ENCODE peak calls at places on chromosomes 4 and X, in eight cellular contexts. Z is HepG2; B is K562; I is GM23338; H is sciatic nerve; K is left cardiac atrium; O is stimulated activated naive CD8-positive, alpha-beta T cell treated with anti-CD3 and anti-CD28 coated beads, Interleukin-15, amount 100 ng/mL, for 72 hours; R is left lung. M is an unnamed sample.

GRCh38 chrX:141341341-141341740 is 99.0 kb upstream of the SPANXC start:
- ATAC-seq in O (no peak), H (peak; percentile 45), K (peak; percentile 82), R (peak; percentile 77), I (no peak), B (no peak), Z (no peak), M (no peak)

GRCh38 chr4:2320746-2321145 is 58.8 kb upstream of the MXD4 start:
- ATAC-seq in I (no peak), H (no peak), B (no peak), R (no peak), Z (no peak), O (no peak), K (no peak), M (no peak)

GRCh38 chrX:119069128-119069527 is 3.7 kb upstream of the CT47C1 start:
- ATAC-seq in I (no peak), H (no peak), R (no peak), O (peak; percentile 85), Z (no peak), K (no peak), B (no peak), M (no peak)

GRCh38 chrX:42398967-42399631 is 378.9 kb downstream of the PPP1R2C start:
- ATAC-seq in I (no peak), K (no peak), Z (no peak), B (no peak), O (no peak), R (no peak), H (no peak), M (no peak)

GRCh38 chr4:184896868-184897715 is 71.3 kb upstream of the ACSL1 start:
- ATAC-seq in H (peak; percentile 56), R (peak; percentile 70), O (peak; percentile 79), K (peak; percentile 67), I (no peak), B (no peak), Z (peak; percentile 62), M (peak; percentile 21)

GRCh38 chr4:82951196-82951595 is 50.7 kb downstream of the THAP9 start:
- ATAC-seq in O (no peak), K (no peak), R (no peak), H (no peak), I (no peak), Z (no peak), B (no peak), M (no peak)

GRCh38 chr4:39452153-39452859 is 6.4 kb downstream of the RPL9 start:
- ATAC-seq in K (no peak), Z (peak; percentile 11), O (no peak), B (peak; percentile 21), I (no peak), H (no peak), R (no peak), M (no peak)

GRCh38 chr4:148847544-148847943 is 405.3 kb upstream of the NR3C2 start:
- ATAC-seq in H (no peak), I (no peak), Z (no peak), K (no peak), B (no peak), R (no peak), O (no peak), M (no peak)

GRCh38 chr4:26936284-26937065 is 75.8 kb downstream of the STIM2 start:
- ATAC-seq in B (peak; percentile 92), R (no peak), H (no peak), I (no peak), K (peak; percentile 47), O (peak; percentile 53), Z (peak; percentile 100), M (no peak)

GRCh38 chr4:185559913-185560281 is 24.6 kb upstream of the PDLIM3 start:
- ATAC-seq in Z (peak; percentile 68), O (no peak), K (peak; percentile 96), R (peak; percentile 95), I (peak; percentile 29), H (no peak), B (peak; percentile 67), M (peak; percentile 80)

GRCh38 chrX:2631743-2632532 is 59.2 kb upstream of the CD99 start:
- ATAC-seq in H (no peak), K (no peak), I (no peak), Z (no peak), O (no peak), R (no peak), B (no peak), M (no peak)

GRCh38 chrX:27276751-27277150 is 186.4 kb downstream of the PPP4R3C start:
- ATAC-seq in B (no peak), I (no peak), O (no peak), Z (no peak), K (no peak), R (no peak), H (no peak), M (no peak)

GRCh38 chr4:116275006-116275405 is 810.4 kb downstream of the TRAM1L1 start:
- ATAC-seq in H (peak; percentile 32), K (no peak), I (no peak), R (no peak), O (no peak), B (no peak), Z (no peak), M (no peak)

GRCh38 chrX:40871385-40872082 is 136.2 kb upstream of the MED14 start:
- ATAC-seq in K (no peak), H (no peak), B (no peak), Z (no peak), I (no peak), R (no peak), O (peak; percentile 96), M (no peak)

GRCh38 chr4:184940500-184940899 is 77.8 kb upstream of the HELT start:
- ATAC-seq in R (no peak), H (no peak), Z (no peak), O (no peak), I (no peak), K (no peak), B (peak; percentile 57), M (no peak)

GRCh38 chrX:22690116-22690515 is 309.6 kb upstream of the DDX53 start:
- ATAC-seq in R (no peak), O (no peak), I (no peak), H (no peak), Z (no peak), K (no peak), B (no peak), M (no peak)

GRCh38 chrX:69093960-69094935 is 71.0 kb downstream of the PJA1 start:
- ATAC-seq in B (peak; percentile 92), O (peak; percentile 62), K (peak; percentile 60), I (peak; percentile 93), H (peak; percentile 74), Z (peak; percentile 83), R (peak; percentile 79), M (peak; percentile 37)

GRCh38 chrX:57313583-57314215 is 27.2 kb downstream of the FAAH2 start:
- ATAC-seq in Z (no peak), H (no peak), I (no peak), O (no peak), K (no peak), B (no peak), R (no peak), M (no peak)

GRCh38 chr4:102217775-102218174 is 127.5 kb downstream of the SLC39A8 start:
- ATAC-seq in O (no peak), H (no peak), B (no peak), Z (no peak), R (peak; percentile 15), I (no peak), K (no peak), M (no peak)

GRCh38 chrX:65866146-65866545 is 173.7 kb downstream of the VSIG4 start:
- ATAC-seq in K (no peak), Z (no peak), B (no peak), H (no peak), O (peak; percentile 100), I (no peak), R (no peak), M (no peak)